ENCODE peak calls at places on chromosome 9, in five cellular contexts. R is GM12865, B is HAP-1, V is choroid plexus epithelial cell, O is left lung. I is an unnamed sample.

GRCh38 chr9:16825364-16825763 is 45.1 kb downstream of the BNC2 start:
- DNase-seq in R (no peak), B (no peak), V (peak), O (no peak), I (no peak)

GRCh38 chr9:86792136-86792535 is 155.2 kb downstream of the GAS1 start:
- DNase-seq in R (no peak), B (no peak), V (no peak), O (no peak), I (no peak)

GRCh38 chr9:304106-304505 is 89.4 kb downstream of the DOCK8 start:
- DNase-seq in R (no peak), B (no peak), V (no peak), O (no peak), I (no peak)

GRCh38 chr9:4489562-4489918 is 728 bp upstream of the SLC1A1 start:
- DNase-seq in R (peak), B (peak), V (peak), O (no peak), I (no peak)

GRCh38 chr9:123872710-123873109 is 57.2 kb downstream of the DENND1A start:
- DNase-seq in R (no peak), B (no peak), V (no peak), O (no peak), I (no peak)

GRCh38 chr9:91837982-91838731 is 111.9 kb downstream of the ROR2 start:
- DNase-seq in R (no peak), B (peak), V (peak), O (peak), I (peak)

GRCh38 chr9:15999422-16000339 is 446.8 kb downstream of the CCDC171 start:
- DNase-seq in R (no peak), B (no peak), V (peak), O (no peak), I (no peak)

GRCh38 chr9:9004844-9005243 is 1205.3 kb upstream of the DMAC1 start:
- DNase-seq in R (no peak), B (no peak), V (no peak), O (no peak), I (no peak)

GRCh38 chr9:93669958-93670207 is 93.5 kb downstream of the PHF2 start:
- DNase-seq in R (no peak), B (no peak), V (no peak), O (no peak), I (no peak)

GRCh38 chr9:129989740-129990139 is 53.2 kb downstream of the FNBP1 start:
- DNase-seq in R (peak), B (no peak), V (peak), O (no peak), I (no peak)

GRCh38 chr9:1231998-1232919 is 182.1 kb downstream of the DMRT2 start:
- DNase-seq in R (no peak), B (no peak), V (peak), O (no peak), I (peak)

GRCh38 chr9:72951520-72952393 is 1.1 kb downstream of the ALDH1A1 start:
- DNase-seq in R (no peak), B (no peak), V (no peak), O (no peak), I (no peak)

GRCh38 chr9:22170162-22170932 is 161.2 kb upstream of the CDKN2B start:
- DNase-seq in R (no peak), B (no peak), V (peak), O (no peak), I (no peak)

GRCh38 chr9:21047315-21047714 is 15.9 kb upstream of the HACD4 start:
- DNase-seq in R (no peak), B (no peak), V (no peak), O (no peak), I (no peak)

GRCh38 chr9:71780953-71781352 is 12.6 kb upstream of the CEMIP2 start:
- DNase-seq in R (no peak), B (no peak), V (no peak), O (no peak), I (no peak)

GRCh38 chr9:19156026-19156474 is 28.8 kb upstream of the PLIN2 start:
- DNase-seq in R (peak), B (no peak), V (no peak), O (no peak), I (no peak)

GRCh38 chr9:3810231-3810630 is 284.4 kb upstream of the RFX3 start:
- DNase-seq in R (no peak), B (no peak), V (no peak), O (no peak), I (no peak)

GRCh38 chr9:95468791-95469190 is 48.0 kb downstream of the PTCH1 start:
- DNase-seq in R (no peak), B (no peak), V (no peak), O (no peak), I (no peak)

GRCh38 chr9:91817106-91817492 is 132.9 kb downstream of the ROR2 start:
- DNase-seq in R (no peak), B (no peak), V (no peak), O (no peak), I (no peak)

GRCh38 chr9:14203366-14204056 is 110.4 kb downstream of the NFIB start:
- DNase-seq in R (no peak), B (no peak), V (no peak), O (peak), I (peak)

GRCh38 chr9:4510546-4511322 is 20.5 kb downstream of the SLC1A1 start:
- DNase-seq in R (no peak), B (no peak), V (no peak), O (no peak), I (no peak)

GRCh38 chr9:91378695-91379127 is 17.0 kb upstream of the AUH start:
- DNase-seq in R (no peak), B (no peak), V (peak), O (no peak), I (no peak)

GRCh38 chr9:69584746-69585145 is 87.4 kb downstream of the APBA1 start:
- DNase-seq in R (no peak), B (no peak), V (no peak), O (no peak), I (no peak)

GRCh38 chr9:4027616-4028015 is 272.3 kb downstream of the GLIS3 start:
- DNase-seq in R (no peak), B (peak), V (no peak), O (no peak), I (no peak)

GRCh38 chr9:95494022-95494415 is 22.8 kb downstream of the PTCH1 start:
- DNase-seq in R (no peak), B (no peak), V (no peak), O (no peak), I (no peak)

GRCh38 chr9:134870746-134871667 is 9.6 kb upstream of the FCN2 start:
- DNase-seq in R (no peak), B (no peak), V (no peak), O (peak), I (no peak)

GRCh38 chr9:96612966-96613589 is 6.6 kb downstream of the CDC14B start:
- DNase-seq in R (no peak), B (no peak), V (no peak), O (no peak), I (no peak)

GRCh38 chr9:109010676-109011655 is 2.3 kb downstream of the CTNNAL1 start:
- DNase-seq in R (peak), B (no peak), V (peak), O (no peak), I (no peak)
- H3K4me3 ChIP-seq in R (no peak), B (peak), V (peak), O (peak), I (peak)

DNA sequence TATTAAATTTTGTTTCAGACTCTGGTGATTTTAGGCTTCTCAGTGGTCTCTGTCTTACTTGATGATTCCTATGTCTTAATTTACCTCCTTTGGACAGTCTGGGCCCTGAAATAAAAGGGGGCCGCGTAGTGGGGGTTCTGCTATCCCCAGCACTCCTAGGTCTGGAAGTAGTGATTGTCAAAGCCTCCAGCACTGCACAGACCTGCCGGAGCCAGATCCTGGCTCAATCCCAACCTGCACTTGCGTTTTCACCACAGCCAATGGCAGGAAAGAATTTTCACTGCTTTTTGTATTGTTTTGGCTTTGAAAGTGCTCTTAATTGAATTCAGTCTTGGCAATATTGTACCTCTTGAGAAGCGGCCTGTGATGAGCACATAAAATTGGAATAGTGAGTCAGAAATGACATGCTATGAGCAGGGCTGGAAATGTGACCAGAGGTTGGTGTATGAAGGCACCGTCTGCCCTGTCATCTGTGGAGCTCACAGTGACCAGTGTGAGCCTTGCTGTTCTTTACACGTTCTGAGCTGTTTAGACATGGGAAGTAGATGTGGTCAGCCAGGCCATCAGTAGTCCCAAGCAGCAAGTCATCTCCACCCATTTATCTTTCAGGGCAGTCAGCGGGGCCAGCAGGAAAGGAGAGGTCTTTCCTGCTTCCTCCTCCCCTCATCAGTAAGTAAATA is 41.5 kb downstream of the SECISBP2 start:
- DNase-seq in R (no peak), B (no peak), V (no peak), O (no peak), I (no peak)
- H3K4me3 ChIP-seq in R (no peak), B (no peak), V (no peak), O (no peak), I (no peak)

DNA sequence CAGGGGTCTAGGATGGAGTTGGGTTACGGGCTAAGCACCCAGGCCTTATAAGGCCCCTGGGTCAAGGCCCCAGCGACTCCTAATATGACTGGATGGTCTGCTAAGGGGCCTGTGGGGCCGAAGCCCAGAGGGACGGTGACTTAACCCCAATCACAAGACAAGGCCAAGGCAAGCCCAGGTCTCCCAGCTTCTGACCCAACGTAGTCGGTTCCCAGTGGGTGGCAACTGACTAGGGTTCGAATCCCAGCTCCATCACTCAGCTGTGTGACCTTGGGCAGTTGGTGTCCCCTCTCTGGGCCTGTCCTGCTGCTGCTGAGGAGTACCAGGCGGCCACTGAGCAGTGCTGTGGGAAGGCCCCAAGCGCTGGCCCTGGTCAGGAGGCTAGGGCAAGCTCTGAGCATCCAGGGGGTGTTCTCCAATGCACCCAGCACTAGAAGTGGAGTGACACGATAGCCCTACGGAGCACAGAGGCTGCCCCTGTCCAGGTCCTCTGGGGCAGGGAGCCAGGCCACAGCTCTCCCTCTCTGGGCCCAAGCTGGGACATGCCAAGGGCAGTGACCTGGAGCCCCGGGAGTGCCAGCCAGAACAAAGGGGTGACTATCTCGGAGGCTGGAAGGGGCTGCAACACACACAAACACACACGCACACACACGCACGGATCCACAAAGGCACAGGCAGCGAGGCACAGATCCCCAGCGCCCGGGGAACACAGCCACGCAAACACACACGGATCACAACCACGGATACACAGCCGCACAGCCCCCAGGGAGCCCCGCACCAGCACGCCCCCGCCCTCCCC is 512 bp downstream of the AK1 start:
- DNase-seq in R (no peak), B (no peak), V (no peak), O (no peak), I (no peak)
- H3K4me3 ChIP-seq in R (no peak), B (no peak), V (peak), O (peak), I (peak)

GRCh38 chr9:119559056-119559455 is 189.8 kb upstream of the BRINP1 start:
- DNase-seq in R (no peak), B (no peak), V (no peak), O (no peak), I (no peak)

GRCh38 chr9:119559986-119560385 is 190.8 kb upstream of the BRINP1 start:
- DNase-seq in R (no peak), B (no peak), V (no peak), O (no peak), I (no peak)

DNA sequence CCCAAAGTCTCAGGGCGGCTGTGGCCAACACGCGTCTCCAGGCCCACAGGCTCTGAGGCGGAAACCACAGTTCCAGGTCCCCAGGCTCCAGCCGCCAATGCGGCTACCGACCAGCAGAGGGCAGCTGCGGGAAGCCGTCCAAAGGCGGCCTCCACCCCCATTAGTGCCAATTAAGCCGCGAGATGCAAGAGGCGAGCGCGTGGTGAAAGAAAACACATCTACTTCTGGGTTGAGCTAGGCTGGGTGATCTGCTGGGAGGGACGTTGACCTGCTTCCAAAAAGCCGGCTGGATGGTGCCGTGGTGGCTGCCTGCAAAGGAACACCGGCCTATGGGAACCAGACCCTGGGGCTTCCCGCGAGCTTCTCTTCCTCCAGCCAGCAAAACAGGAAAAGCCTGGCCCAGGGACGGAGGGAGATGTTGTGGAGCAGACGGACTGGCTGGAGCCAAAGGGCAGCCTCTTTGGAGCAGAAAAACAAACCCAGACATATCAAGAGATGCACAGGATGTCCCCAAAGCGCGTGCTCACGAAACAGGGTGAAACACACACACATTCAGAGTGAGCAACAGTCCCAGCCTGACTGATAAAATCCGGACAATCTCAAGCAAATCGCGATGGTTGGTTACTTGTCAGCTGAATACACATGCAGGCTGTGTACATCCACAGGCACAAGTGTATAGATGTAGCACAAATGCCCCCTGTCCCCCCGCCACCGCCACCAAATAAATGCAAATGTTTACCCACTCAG is 187.1 kb upstream of the BRINP1 start:
- DNase-seq in R (peak), B (peak), V (peak), O (peak), I (peak)
- H3K4me3 ChIP-seq in R (no peak), B (no peak), V (peak), O (peak), I (peak)

DNA sequence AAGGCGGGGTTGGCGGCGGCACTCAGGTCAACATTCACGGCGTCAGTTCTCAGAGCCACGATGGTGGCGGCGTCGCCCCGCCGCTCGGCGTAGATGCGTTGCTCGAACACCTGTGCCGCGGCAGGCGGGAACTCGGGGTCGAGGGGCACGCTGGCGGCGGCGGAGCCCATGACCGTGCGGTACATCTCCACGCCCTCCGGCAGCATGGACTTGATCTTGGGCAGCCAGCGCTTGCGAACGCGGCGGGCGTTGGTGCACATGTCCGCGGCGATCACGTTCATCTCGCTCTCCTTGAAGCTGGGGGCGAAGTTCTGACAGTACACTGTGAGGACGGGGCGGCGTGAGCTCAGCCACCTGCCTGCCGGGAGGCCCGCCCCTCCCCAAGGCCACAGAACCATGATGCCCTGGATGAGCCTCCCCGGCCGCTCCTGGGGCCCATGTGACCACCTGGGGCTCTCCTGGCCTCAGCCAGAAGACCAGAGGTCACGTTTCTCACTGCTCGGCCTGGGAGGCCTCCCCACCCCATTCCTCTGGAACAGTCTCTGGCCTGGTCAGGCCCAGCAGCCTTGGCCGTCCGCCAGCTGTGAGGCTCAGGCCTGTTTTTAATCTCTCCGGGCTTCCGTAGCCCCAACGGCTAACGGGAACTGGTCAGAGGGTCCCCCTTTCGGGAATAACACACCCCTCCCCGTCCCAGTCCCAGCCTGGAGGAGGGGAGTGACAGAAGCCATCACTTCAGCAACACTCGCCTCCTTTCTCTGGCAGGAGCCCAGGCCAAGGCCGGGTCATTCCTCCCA is 50.7 kb upstream of the UBAC1 start:
- DNase-seq in R (no peak), B (no peak), V (peak), O (peak), I (peak)
- H3K4me3 ChIP-seq in R (no peak), B (no peak), V (peak), O (peak), I (peak)

GRCh38 chr9:74674077-74674476 is 176.9 kb downstream of the RORB start:
- DNase-seq in R (no peak), B (no peak), V (no peak), O (no peak), I (no peak)
- H3K4me3 ChIP-seq in R (no peak), B (no peak), V (no peak), O (no peak), I (no peak)

GRCh38 chr9:110066929-110067716 is 140.8 kb downstream of the C9orf152 start:
- DNase-seq in R (no peak), B (no peak), V (peak), O (no peak), I (no peak)
- H3K4me3 ChIP-seq in R (no peak), B (no peak), V (no peak), O (no peak), I (no peak)

DNA sequence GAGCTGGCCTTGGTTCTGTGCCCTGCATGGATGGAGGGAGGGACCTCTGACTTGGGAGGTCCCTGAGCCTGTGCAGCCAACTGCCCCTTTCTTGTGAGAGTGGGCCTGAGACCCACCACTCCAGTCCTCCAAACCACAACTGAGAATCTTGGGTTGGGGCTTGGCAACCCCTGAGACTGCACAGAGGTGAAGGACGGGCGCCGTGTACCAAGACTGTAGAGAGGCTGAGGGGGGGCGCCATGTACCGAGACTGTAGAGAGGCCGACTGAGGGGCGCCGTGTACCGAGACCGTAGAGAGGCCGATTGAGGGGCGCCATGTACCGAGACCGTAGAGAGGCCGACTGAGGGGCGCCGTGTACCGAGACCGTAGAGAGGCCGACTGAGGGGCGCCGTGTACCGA is 59.3 kb upstream of the CACNA1B start:
- DNase-seq in R (no peak), B (no peak), V (no peak), O (no peak), I (peak)
- H3K4me3 ChIP-seq in R (no peak), B (no peak), V (no peak), O (no peak), I (no peak)

DNA sequence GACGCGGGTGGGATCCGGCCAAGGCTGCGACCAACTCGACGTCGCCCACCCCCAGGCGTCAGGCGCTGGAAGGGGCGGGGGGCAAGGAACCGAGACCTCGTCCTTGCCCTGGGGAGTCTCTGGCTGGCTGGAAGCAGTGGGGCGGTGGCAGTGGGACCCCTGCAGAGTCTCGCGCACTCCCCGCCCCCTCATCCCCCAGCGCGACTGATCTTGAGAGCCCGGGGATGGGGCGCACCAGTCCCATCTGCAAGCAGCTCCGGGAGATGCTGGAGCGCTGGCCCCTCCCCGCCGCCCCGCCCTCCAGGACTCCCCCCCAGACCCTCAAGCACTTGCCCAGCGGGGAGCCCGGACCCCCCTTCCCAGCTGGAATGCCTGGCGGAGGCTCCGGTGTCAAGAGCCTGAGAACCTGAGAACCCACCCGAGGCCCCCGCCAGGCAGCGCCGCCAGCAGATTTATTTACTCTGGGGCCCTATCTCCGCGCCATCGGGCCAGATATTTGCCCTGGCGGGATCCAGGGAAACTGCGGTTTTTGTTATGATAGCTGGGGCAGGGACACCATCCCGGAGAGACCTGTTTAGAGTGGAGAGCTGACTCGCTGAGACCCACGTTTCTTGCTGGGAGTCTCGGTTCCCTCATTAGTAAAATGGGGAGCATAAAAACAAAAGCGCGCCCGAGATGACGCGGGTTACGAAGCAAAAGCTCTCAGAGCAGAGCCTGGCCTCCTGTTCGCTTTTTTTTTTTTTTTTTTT is 1.2 kb downstream of the PRRT1B start:
- DNase-seq in R (no peak), B (peak), V (peak), O (no peak), I (no peak)
- H3K4me3 ChIP-seq in R (no peak), B (no peak), V (peak), O (peak), I (peak)